ENCODE peak calls at places on chromosomes 11 and 22, in five cellular contexts. I is body of pancreas, U is gastrocnemius medialis, L is right lobe of liver, E is A549. A is an unnamed sample.
A peak's percentile ranks its signal among the peaks of the same experiment; 100 is the strongest.

GRCh38 chr22:33865996-33866395 is 54.3 kb downstream of the LARGE1 start:
- ATAC-seq in I (no peak), U (no peak), L (no peak), E (no peak), A (no peak)

GRCh38 chr11:33742249-33742851 is 6.1 kb upstream of the CD59 start:
- ATAC-seq in I (peak; percentile 47), U (peak; percentile 50), L (peak; percentile 70), E (peak; percentile 82), A (no peak)

GRCh38 chr11:9577551-9577950 is 4.1 kb downstream of the WEE1 start:
- ATAC-seq in I (no peak), U (no peak), L (no peak), E (no peak), A (no peak)

GRCh38 chr11:115083129-115083823 is 404.9 kb downstream of the NXPE2 start:
- ATAC-seq in I (no peak), U (no peak), L (no peak), E (no peak), A (no peak)

GRCh38 chr11:10114593-10115404 is 179.2 kb downstream of the SBF2 start:
- ATAC-seq in I (no peak), U (no peak), L (no peak), E (no peak), A (no peak)

GRCh38 chr11:57072640-57073039 is 83.9 kb downstream of the OR5AK2 start:
- ATAC-seq in I (peak; percentile 53), U (peak; percentile 74), L (peak; percentile 67), E (peak; percentile 95), A (peak; percentile 60)

GRCh38 chr11:12216542-12217422 is 106.4 kb downstream of the MICAL2 start:
- ATAC-seq in I (no peak), U (no peak), L (no peak), E (no peak), A (no peak)

GRCh38 chr11:44051171-44051570 is 3.4 kb downstream of the ACCSL start:
- ATAC-seq in I (no peak), U (no peak), L (no peak), E (no peak), A (no peak)

GRCh38 chr11:64008283-64008931 is 22.2 kb downstream of the OTUB1 start:
- ATAC-seq in I (peak; percentile 2), U (no peak), L (no peak), E (no peak), A (no peak)

GRCh38 chr11:111540114-111540920 is at the start of gene LAYN:
- ATAC-seq in I (peak; percentile 47), U (peak; percentile 37), L (peak; percentile 50), E (peak; percentile 84), A (peak; percentile 68)

GRCh38 chr22:19080853-19081252 is 41.4 kb downstream of the DGCR2 start:
- ATAC-seq in I (no peak), U (no peak), L (no peak), E (no peak), A (no peak)

GRCh38 chr11:126339866-126340434 is 15.5 kb upstream of the ST3GAL4 start:
- ATAC-seq in I (peak; percentile 29), U (peak; percentile 87), L (peak; percentile 13), E (peak; percentile 36), A (peak; percentile 82)

GRCh38 chr11:109902764-109903436 is 190.3 kb upstream of the ZC3H12C start:
- ATAC-seq in I (no peak), U (no peak), L (no peak), E (no peak), A (no peak)

GRCh38 chr11:43697679-43698078 is 17.1 kb downstream of the HSD17B12 start:
- ATAC-seq in I (no peak), U (no peak), L (no peak), E (no peak), A (no peak)

GRCh38 chr11:29256580-29256979 is 760.2 kb downstream of the KCNA4 start:
- ATAC-seq in I (no peak), U (no peak), L (no peak), E (no peak), A (no peak)

GRCh38 chr11:70048279-70049024 is 29.7 kb upstream of the ANO1 start:
- ATAC-seq in I (no peak), U (no peak), L (peak; percentile 77), E (peak; percentile 80), A (no peak)

GRCh38 chr22:22454997-22455396 is 53.5 kb downstream of the ZNF280B start:
- ATAC-seq in I (no peak), U (no peak), L (no peak), E (no peak), A (no peak)

DNA sequence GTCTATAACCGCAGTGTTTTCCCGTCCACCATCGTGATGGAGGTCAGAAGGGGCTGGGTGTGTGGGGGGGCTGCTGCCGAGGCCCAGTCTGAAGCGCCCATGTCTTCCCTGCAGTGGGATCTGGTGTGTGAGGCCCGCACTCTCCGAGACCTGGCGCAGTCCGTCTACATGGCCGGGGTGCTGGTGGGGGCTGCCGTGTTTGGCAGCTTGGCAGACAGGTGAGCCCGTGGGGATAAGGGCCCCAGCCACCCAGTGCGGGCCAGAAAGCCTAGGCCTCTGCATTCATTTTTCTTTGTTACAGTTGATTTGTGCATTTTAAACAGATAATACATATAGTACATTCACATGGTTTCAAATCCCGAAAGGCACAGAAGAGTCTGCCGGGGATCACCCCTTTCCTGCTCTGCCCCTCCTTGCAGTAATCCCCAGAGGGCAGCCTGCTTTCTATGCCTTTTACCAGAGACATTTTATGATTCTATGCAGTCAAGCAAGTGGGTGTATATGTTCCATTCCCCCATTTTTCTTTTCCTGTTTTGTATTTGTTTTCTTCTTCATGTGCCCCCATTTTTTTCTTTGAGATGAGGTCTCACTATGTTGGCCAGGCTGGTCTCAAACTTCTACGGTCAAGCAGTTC is 32.6 kb downstream of the CAPN1 start:
- ATAC-seq in I (no peak), U (no peak), L (no peak), E (no peak), A (no peak)
- TF ChIP-seq POLR2A in I (no peak), U (no peak), L (no peak), E (no peak), A (no peak)

DNA sequence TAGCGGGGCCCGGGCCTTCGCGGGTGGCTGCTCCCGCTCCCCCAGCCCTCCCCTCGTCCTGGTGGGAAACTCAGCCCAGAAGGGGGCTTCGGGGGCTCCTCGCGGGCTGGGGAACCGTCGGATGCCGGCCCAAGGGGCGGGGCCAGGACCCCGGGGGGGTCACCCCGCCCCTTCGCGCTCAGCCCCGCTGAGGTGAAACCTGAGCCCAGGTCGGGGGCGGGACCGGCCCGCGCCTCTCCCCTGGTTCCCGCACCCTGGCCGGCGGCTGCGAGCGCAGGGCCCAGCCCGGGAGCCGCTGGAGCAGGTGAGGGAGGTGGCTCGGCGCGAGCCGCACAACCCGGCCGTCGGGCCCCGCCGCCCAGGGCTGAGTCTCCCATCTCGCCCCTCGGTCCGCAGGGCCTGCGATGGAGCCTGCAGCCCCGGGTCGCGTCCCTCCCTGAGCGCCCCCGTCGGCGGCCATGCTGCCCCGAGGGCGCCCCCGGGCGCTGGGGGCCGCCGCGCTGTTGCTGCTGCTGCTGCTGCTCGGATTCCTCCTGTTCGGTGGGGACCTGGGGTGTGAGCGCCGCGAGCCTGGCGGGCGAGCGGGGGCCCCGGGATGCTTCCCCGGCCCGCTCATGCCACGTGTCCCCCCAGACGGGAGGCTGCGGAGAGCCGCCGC is at the start of gene LARGE2:
- ATAC-seq in I (peak; percentile 65), U (no peak), L (peak; percentile 17), E (no peak), A (no peak)
- TF ChIP-seq POLR2A in I (no peak), U (no peak), L (no peak), E (no peak), A (no peak)

GRCh38 chr11:61627831-61628753 is 47.2 kb upstream of the SYT7 start:
- ATAC-seq in I (peak; percentile 70), U (peak; percentile 60), L (peak; percentile 97), E (peak; percentile 95), A (peak; percentile 85)
- TF ChIP-seq POLR2A in I (no peak), U (no peak), L (no peak), E (no peak), A (no peak)

GRCh38 chr22:37745548-37746365 is 48.9 kb downstream of the TRIOBP start:
- ATAC-seq in I (peak; percentile 91), U (peak; percentile 86), L (peak; percentile 74), E (peak; percentile 75), A (peak; percentile 85)
- TF ChIP-seq POLR2A in I (peak; percentile 47), U (peak; percentile 72), L (peak; percentile 64), E (peak; percentile 56), A (peak; percentile 39)

DNA sequence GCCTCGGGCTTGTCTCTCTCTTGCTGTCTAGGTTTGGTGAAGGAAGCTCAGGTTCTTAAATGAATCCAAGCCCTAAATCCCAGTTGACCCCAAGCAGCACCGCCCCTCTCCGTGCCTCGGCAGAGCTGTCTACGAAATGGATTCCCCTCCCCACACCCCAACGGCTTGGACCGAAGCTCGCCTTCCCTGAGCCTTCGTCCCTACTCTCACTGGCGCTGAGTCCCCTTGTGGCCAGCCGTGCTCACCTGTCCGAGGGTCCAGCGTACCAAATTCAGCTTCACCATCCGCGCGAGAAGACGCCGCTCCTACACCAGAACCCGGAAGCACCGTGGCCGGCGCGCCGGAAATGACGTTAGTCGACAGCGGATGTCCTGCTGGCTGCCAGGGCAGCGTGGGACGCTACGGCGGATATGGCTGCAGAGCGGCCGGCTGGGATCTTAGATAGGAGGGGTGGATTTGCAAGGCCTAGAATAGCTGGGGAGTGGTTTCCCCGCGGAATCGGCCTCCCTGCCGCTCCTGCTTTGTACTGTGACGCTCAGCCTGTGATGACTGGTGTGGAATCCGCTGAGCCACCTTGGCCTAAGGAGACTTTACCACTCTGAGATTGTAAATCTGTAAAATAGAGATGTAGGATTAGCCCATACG is at the start of gene TFIP11:
- ATAC-seq in I (peak; percentile 93), U (peak; percentile 94), L (peak; percentile 97), E (peak; percentile 100), A (peak; percentile 97)
- TF ChIP-seq POLR2A in I (peak; percentile 79), U (peak; percentile 85), L (peak; percentile 60), E (peak; percentile 76), A (peak; percentile 67)